ENCODE peak calls at places on chromosomes 16 and 17, in nine cellular contexts. I, P, W, J, L, C, T, B and R are unnamed samples.

GRCh38 chr16:23398987-23399805 is 53.8 kb downstream of the COG7 start:
- DNase-seq in I (no peak), C (no peak), W (no peak), P (no peak), L (no peak), J (no peak), B (peak), T (no peak), R (no peak)

GRCh38 chr17:80605326-80606066 is 60.9 kb downstream of the RPTOR start:
- DNase-seq in B (no peak), L (no peak), W (no peak), P (no peak), C (peak), I (peak), J (no peak), T (peak), R (peak)

GRCh38 chr16:106623-107324 is 28.7 kb downstream of the MPG start:
- DNase-seq in L (peak), W (peak), P (peak), T (peak), C (peak), B (peak), I (peak), J (peak), R (peak)

GRCh38 chr17:8732406-8733065 is 12.1 kb downstream of the CCDC42 start:
- DNase-seq in L (no peak), T (no peak), C (no peak), W (no peak), B (no peak), J (no peak), P (peak), I (no peak), R (no peak)

GRCh38 chr16:67632415-67633172 is 12.3 kb upstream of the CARMIL2 start:
- DNase-seq in T (no peak), B (no peak), C (no peak), P (no peak), L (no peak), W (no peak), I (no peak), J (no peak), R (peak)

GRCh38 chr17:43791589-43791988 is 11.4 kb downstream of the CFAP97D1 start:
- DNase-seq in L (peak), J (peak), C (peak), P (peak), W (peak), I (peak), B (no peak), T (peak), R (peak)

GRCh38 chr17:36869856-36870617 is 67.2 kb upstream of the LHX1 start:
- DNase-seq in P (no peak), J (no peak), B (no peak), T (peak), I (peak), L (no peak), W (peak), C (peak), R (no peak)

GRCh38 chr17:44044092-44044491 is 22.4 kb downstream of the LSM12 start:
- DNase-seq in P (peak), L (no peak), T (peak), B (no peak), J (no peak), I (no peak), C (no peak), W (no peak), R (no peak)

GRCh38 chr17:78680436-78680835 is 101.6 kb downstream of the CYTH1 start:
- DNase-seq in C (no peak), J (no peak), W (no peak), L (no peak), B (no peak), T (peak), P (no peak), I (no peak), R (no peak)

GRCh38 chr17:41625602-41626001 is 1.2 kb upstream of the KRT17 start:
- DNase-seq in P (no peak), J (no peak), C (peak), I (no peak), B (no peak), L (no peak), T (peak), W (no peak), R (no peak)

GRCh38 chr17:82974136-82974952 is 105.1 kb upstream of the METRNL start:
- DNase-seq in L (no peak), T (no peak), J (no peak), W (no peak), B (no peak), C (no peak), P (peak), I (no peak), R (no peak)

GRCh38 chr17:16398270-16399267 is 16.8 kb upstream of the TRPV2 start:
- DNase-seq in T (no peak), I (no peak), L (peak), C (no peak), J (no peak), P (no peak), W (peak), B (no peak), R (peak)

GRCh38 chr17:40500709-40501108 is 714 bp downstream of the TNS4 start:
- DNase-seq in I (no peak), B (no peak), P (no peak), W (no peak), L (no peak), T (no peak), C (no peak), J (no peak), R (no peak)

GRCh38 chr17:27318633-27319032 is 24.7 kb downstream of the WSB1 start:
- DNase-seq in T (no peak), L (no peak), B (no peak), C (no peak), I (no peak), W (no peak), J (no peak), P (no peak), R (no peak)

GRCh38 chr17:79695293-79696158 is 35.2 kb upstream of the ENPP7 start:
- DNase-seq in T (peak), J (no peak), B (no peak), C (no peak), W (no peak), L (no peak), I (no peak), P (peak), R (no peak)

GRCh38 chr17:21165922-21166598 is 39.3 kb downstream of the DHRS7B start:
- DNase-seq in T (no peak), B (peak), W (no peak), L (no peak), J (no peak), I (no peak), C (no peak), P (peak), R (no peak)

GRCh38 chr16:30112197-30113030 is 923 bp downstream of the GDPD3 start:
- DNase-seq in J (peak), W (peak), B (no peak), L (peak), C (peak), P (peak), T (peak), I (no peak), R (peak)

GRCh38 chr16:84599528-84600202 is 18.2 kb downstream of the COTL1 start:
- DNase-seq in L (no peak), T (peak), I (peak), J (no peak), C (peak), P (peak), W (peak), B (no peak), R (peak)

GRCh38 chr17:76935331-76935730 is 67.1 kb downstream of the MGAT5B start:
- DNase-seq in T (no peak), J (no peak), P (no peak), L (no peak), C (no peak), W (no peak), B (no peak), I (no peak), R (no peak)

GRCh38 chr16:67516296-67517177 is 12.1 kb upstream of the RIPOR1 start:
- DNase-seq in W (no peak), C (peak), L (no peak), I (no peak), P (peak), B (no peak), T (no peak), J (no peak), R (no peak)

GRCh38 chr16:3266873-3267537 is 10.6 kb upstream of the MEFV start:
- DNase-seq in T (peak), I (peak), J (peak), W (peak), C (peak), L (no peak), B (no peak), P (peak), R (peak)

GRCh38 chr17:64661981-64662773 is at the start of gene SMURF2:
- DNase-seq in W (peak), C (peak), J (peak), I (peak), T (peak), B (peak), P (peak), L (no peak), R (peak)

GRCh38 chr16:31113420-31114124 is 3.9 kb upstream of the KAT8 start:
- DNase-seq in J (no peak), T (no peak), W (peak), P (no peak), I (no peak), L (no peak), B (no peak), C (no peak), R (peak)

GRCh38 chr16:9823510-9823909 is 358.7 kb downstream of the GRIN2A start:
- DNase-seq in L (no peak), C (no peak), B (no peak), T (no peak), J (no peak), P (no peak), I (no peak), W (peak), R (no peak)

GRCh38 chr17:51322390-51323029 is 62.2 kb downstream of the UTP18 start:
- DNase-seq in C (peak), I (no peak), B (no peak), P (no peak), T (no peak), L (peak), W (peak), J (peak), R (peak)

GRCh38 chr17:79945591-79946255 is 89.9 kb downstream of the TBC1D16 start:
- DNase-seq in L (no peak), W (no peak), J (no peak), P (no peak), B (no peak), I (no peak), C (no peak), T (no peak), R (no peak)

GRCh38 chr17:45792995-45793755 is 9.1 kb downstream of the CRHR1 start:
- DNase-seq in I (no peak), J (no peak), P (no peak), W (no peak), B (no peak), C (no peak), T (no peak), L (no peak), R (no peak)

GRCh38 chr16:69448470-69449193 is 24.2 kb downstream of the CYB5B start:
- DNase-seq in W (no peak), T (no peak), L (no peak), B (no peak), P (peak), I (no peak), C (peak), J (no peak), R (no peak)

GRCh38 chr16:11738742-11739544 is 3.7 kb downstream of the TXNDC11 start:
- DNase-seq in B (no peak), W (no peak), P (no peak), J (no peak), I (no peak), C (no peak), L (no peak), T (no peak), R (no peak)

GRCh38 chr17:6474906-6475305 is 30.7 kb downstream of the PIMREG start:
- DNase-seq in L (no peak), T (no peak), P (no peak), W (no peak), C (no peak), J (no peak), I (no peak), B (no peak), R (no peak)

GRCh38 chr17:17120716-17121115 is 78.5 kb downstream of the MPRIP start:
- DNase-seq in B (no peak), L (no peak), W (no peak), I (no peak), J (no peak), T (no peak), P (no peak), C (no peak), R (no peak)